ENCODE peak calls at places on chromosome 4, in seven cellular contexts. W is upper lobe of right lung, D is choroid plexus epithelial cell, Q is left ventricle myocardium inferior, G is brain microvascular endothelial cell, Y is HFF-Myc, C is pancreas. O is an unnamed sample.
A peak's percentile ranks its signal among the peaks of the same experiment; 100 is the strongest.

GRCh38 chr4:25965629-25966028 is 51.6 kb downstream of the SMIM20 start:
- DNase-seq in W (no peak), C (no peak), D (no peak), Q (no peak), G (no peak), Y (no peak), O (no peak)

GRCh38 chr4:6907658-6908191 is 1.9 kb upstream of the TBC1D14 start:
- DNase-seq in G (no peak), D (peak; percentile 43), Y (no peak), W (peak; percentile 80), Q (no peak), C (peak; percentile 80), O (no peak)

GRCh38 chr4:144962300-144962699 is 135.7 kb downstream of the ANAPC10 start:
- DNase-seq in Y (no peak), G (no peak), Q (no peak), D (no peak), C (no peak), W (no peak), O (no peak)

GRCh38 chr4:75779059-75779757 is 54.8 kb downstream of the USO1 start:
- DNase-seq in C (no peak), Y (no peak), D (no peak), G (no peak), W (no peak), Q (no peak), O (no peak)

GRCh38 chr4:111961806-111962205 is 183.4 kb upstream of the FAM241A start:
- DNase-seq in Y (no peak), W (no peak), G (no peak), D (no peak), Q (no peak), C (no peak), O (no peak)

GRCh38 chr4:122152699-122153328 is 683 bp downstream of the BLTP1 start:
- DNase-seq in W (peak; percentile 70), D (peak; percentile 46), G (peak; percentile 9), C (peak; percentile 67), Q (peak; percentile 33), Y (no peak), O (no peak)

GRCh38 chr4:103424853-103425252 is 226.7 kb upstream of the CENPE start:
- DNase-seq in Y (no peak), G (no peak), W (no peak), C (no peak), D (peak; percentile 3), Q (no peak), O (no peak)

GRCh38 chr4:73721901-73722300 is 18.5 kb upstream of the CXCL8 start:
- DNase-seq in C (no peak), Y (no peak), G (peak; percentile 73), Q (no peak), D (peak; percentile 47), W (no peak), O (no peak)

GRCh38 chr4:176034498-176034897 is 31.1 kb upstream of the WDR17 start:
- DNase-seq in C (no peak), D (peak; percentile 66), Q (no peak), W (no peak), Y (peak; percentile 7), G (no peak), O (peak; percentile 10)

GRCh38 chr4:85995361-85995760 is 364.5 kb downstream of the MAPK10 start:
- DNase-seq in Y (no peak), C (no peak), W (no peak), Q (no peak), G (no peak), D (no peak), O (no peak)

GRCh38 chr4:11805837-11806236 is 377.1 kb upstream of the HS3ST1 start:
- DNase-seq in Q (no peak), W (no peak), C (no peak), G (peak; percentile 3), Y (no peak), D (peak; percentile 40), O (no peak)

GRCh38 chr4:6453688-6453990 is 18.8 kb downstream of the PPP2R2C start:
- DNase-seq in C (no peak), W (no peak), G (no peak), D (no peak), Y (no peak), Q (no peak), O (no peak)

GRCh38 chr4:111934294-111934693 is 211.0 kb upstream of the FAM241A start:
- DNase-seq in G (no peak), Y (no peak), Q (no peak), C (no peak), D (no peak), W (no peak), O (no peak)

GRCh38 chr4:183402771-183403170 is 41.7 kb upstream of the CDKN2AIP start:
- DNase-seq in Q (no peak), G (no peak), C (no peak), Y (no peak), D (no peak), W (no peak), O (no peak)

GRCh38 chr4:111449657-111450056 is 695.6 kb upstream of the FAM241A start:
- DNase-seq in D (no peak), W (no peak), Q (no peak), G (no peak), Y (no peak), C (no peak), O (no peak)

GRCh38 chr4:152098365-152099060 is 337.7 kb upstream of the GATB start:
- DNase-seq in W (no peak), G (no peak), D (no peak), Q (no peak), Y (no peak), C (no peak), O (no peak)

GRCh38 chr4:152101546-152102183 is 340.9 kb upstream of the GATB start:
- DNase-seq in Y (no peak), W (no peak), C (no peak), Q (no peak), D (no peak), G (no peak), O (no peak)

GRCh38 chr4:152100378-152101201 is 339.8 kb upstream of the GATB start:
- DNase-seq in Y (no peak), Q (no peak), C (no peak), D (no peak), W (no peak), G (no peak), O (no peak)

GRCh38 chr4:152099061-152099425 is 338.2 kb upstream of the GATB start:
- DNase-seq in D (no peak), Q (no peak), W (no peak), C (no peak), G (no peak), Y (no peak), O (no peak)

GRCh38 chr4:152099555-152099954 is 338.7 kb upstream of the GATB start:
- DNase-seq in D (no peak), Q (no peak), Y (no peak), W (no peak), G (no peak), C (no peak), O (no peak)
- TF ChIP-seq CTCF in D (no peak), Q (peak; percentile 16), Y (peak; percentile 7), W (no peak), G (peak; percentile 9), C (no peak), O (peak; percentile 24)

GRCh38 chr4:68346461-68346860 is 3.4 kb downstream of the YTHDC1 start:
- DNase-seq in Q (no peak), W (no peak), Y (no peak), G (no peak), C (no peak), D (peak; percentile 42), O (no peak)
- H3K4me3 ChIP-seq in Q (peak overlapping the region; percentile 94), W (no peak overlapping the region), Y (no peak overlapping the region), G (no peak overlapping the region), C (no peak overlapping the region), D (no peak overlapping the region), O (no peak overlapping the region)

GRCh38 chr4:148412460-148412859 is 29.8 kb downstream of the NR3C2 start:
- DNase-seq in D (no peak), Q (no peak), G (no peak), Y (no peak), W (no peak), C (no peak), O (no peak)

GRCh38 chr4:148415500-148415899 is 26.7 kb downstream of the NR3C2 start:
- DNase-seq in D (peak; percentile 50), C (no peak), Q (no peak), G (no peak), Y (no peak), W (no peak), O (no peak)
- TF ChIP-seq CTCF in D (peak; percentile 40), C (no peak), Q (peak; percentile 34), G (peak; percentile 27), Y (no peak), W (no peak), O (no peak)

DNA sequence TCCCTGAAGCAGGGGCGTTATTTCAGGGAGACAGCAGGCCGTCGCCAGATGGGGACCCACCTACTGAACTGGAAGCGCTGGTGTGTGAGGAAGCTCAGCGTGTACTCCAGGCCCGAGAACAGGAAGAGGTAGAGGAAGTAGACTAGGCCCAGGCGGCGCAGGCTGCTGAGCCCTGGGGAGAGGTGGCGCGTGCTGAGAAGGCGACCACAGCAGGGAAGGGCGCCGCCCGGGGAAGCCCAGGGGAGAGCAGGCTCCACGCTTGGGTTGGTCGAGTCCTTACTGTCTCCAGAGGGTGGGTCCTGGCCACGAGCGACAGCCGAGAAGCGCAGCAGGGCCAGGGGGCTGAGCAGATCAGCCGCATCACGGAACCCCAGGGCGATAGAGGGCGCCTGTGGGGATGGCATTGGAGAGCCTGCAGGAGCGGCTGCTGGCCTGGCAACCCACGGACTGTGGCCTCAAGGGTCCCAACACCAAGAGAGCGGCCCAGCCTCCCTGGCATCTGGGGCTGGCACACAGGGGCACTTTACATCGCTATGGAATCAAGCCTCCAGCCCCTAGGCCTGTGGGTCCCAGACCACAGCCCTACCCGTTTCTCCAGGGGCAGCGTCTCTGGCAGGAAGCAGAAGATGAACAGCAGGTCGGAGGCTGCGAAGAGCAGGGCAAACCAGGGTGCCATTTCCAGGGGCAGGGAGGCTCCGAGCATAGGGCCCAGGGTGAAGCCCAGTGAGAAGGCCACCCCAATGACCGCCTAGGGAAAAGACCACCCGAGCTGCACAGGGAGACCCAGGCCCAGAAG is 31.2 kb downstream of the NOP14 start:
- DNase-seq in W (peak; percentile 85), C (peak; percentile 85), G (no peak), D (no peak), Q (peak; percentile 78), Y (no peak), O (no peak)
- H3K4me3 ChIP-seq in W (peak overlapping the region; percentile 10), C (no peak overlapping the region), G (no peak overlapping the region), D (no peak overlapping the region), Q (peak overlapping the region; percentile 30), Y (peak overlapping the region; percentile 71), O (no peak overlapping the region)

DNA sequence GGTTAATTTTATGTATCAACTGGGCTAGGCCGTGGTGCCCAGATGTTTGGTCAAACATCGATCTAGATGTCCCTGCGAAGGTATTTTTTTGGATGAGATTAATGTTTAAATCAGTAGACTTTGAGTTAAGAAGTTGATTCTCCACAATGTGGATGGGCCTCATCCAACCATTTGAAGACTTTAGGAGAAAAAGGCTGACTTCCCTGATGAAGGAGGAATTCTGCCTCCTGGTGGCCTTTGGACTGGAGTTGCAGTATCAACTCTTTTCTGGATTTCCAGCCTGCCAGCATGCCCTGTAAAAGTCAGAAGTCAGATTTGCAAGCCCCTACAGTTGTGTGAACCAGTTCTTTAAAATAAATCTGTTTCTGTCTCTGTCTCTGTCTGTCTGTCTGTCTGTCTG is 91.4 kb downstream of the STK32B start:
- DNase-seq in Y (peak; percentile 12), Q (no peak), W (no peak), G (peak; percentile 61), D (peak; percentile 75), C (no peak), O (no peak)
- TF ChIP-seq CTCF in Y (peak; percentile 54), Q (peak; percentile 53), W (peak; percentile 52), G (peak; percentile 83), D (peak; percentile 77), C (no peak), O (peak; percentile 70)

O was measured in AG09309.